ENCODE peak calls at places on chromosomes 2 and 18, in eight cellular contexts. U is left lung, C is HFF-Myc, O is kidney, L is psoas muscle, R is neural progenitor cell, J is cardiac muscle cell, A is choroid plexus epithelial cell. S is an unnamed sample.

GRCh38 chr2:75403991-75404428 is 156.7 kb downstream of the EVA1A start:
- DNase-seq in L (no peak), C (peak), R (peak), U (no peak), A (peak), J (peak), O (no peak), S (no peak)

GRCh38 chr18:79935098-79935480 is 16.4 kb downstream of the SLC66A2 start:
- DNase-seq in L (peak), R (no peak), O (peak), A (no peak), J (no peak), C (no peak), U (peak), S (no peak)

GRCh38 chr2:138787053-138787666 is 7.0 kb upstream of the NXPH2 start:
- DNase-seq in O (no peak), R (peak), C (peak), L (no peak), A (peak), U (no peak), J (peak), S (no peak)

GRCh38 chr18:3595282-3596273 is 145.6 kb downstream of the TGIF1 start:
- DNase-seq in C (peak), L (no peak), R (no peak), U (no peak), O (no peak), J (peak), A (peak), S (peak)

GRCh38 chr18:10580215-10580614 is 54.4 kb downstream of the NAPG start:
- DNase-seq in J (no peak), U (no peak), R (no peak), A (no peak), L (no peak), O (no peak), C (no peak), S (no peak)

GRCh38 chr2:54803783-54804758 is 80.6 kb downstream of the EML6 start:
- DNase-seq in U (no peak), L (no peak), R (no peak), J (peak), C (no peak), O (no peak), A (no peak), S (no peak)

GRCh38 chr18:52451252-52451651 is 111.3 kb downstream of the DCC start:
- DNase-seq in L (no peak), U (no peak), J (no peak), O (no peak), R (peak), A (no peak), C (no peak), S (no peak)

GRCh38 chr2:174465327-174465726 is 21.5 kb downstream of the GPR155 start:
- DNase-seq in R (peak), J (peak), O (no peak), L (no peak), C (no peak), A (peak), U (no peak), S (no peak)

GRCh38 chr2:196259507-196260481 is 88.4 kb upstream of the STK17B start:
- DNase-seq in U (no peak), A (peak), L (no peak), O (no peak), C (no peak), R (no peak), J (peak), S (no peak)

GRCh38 chr2:217938038-217938437 is 64.8 kb downstream of the TNS1 start:
- DNase-seq in O (peak), U (no peak), R (no peak), A (no peak), C (no peak), J (no peak), L (peak), S (no peak)

GRCh38 chr2:34991508-34992274 is 1363.9 kb upstream of the CRIM1 start:
- DNase-seq in L (peak), O (no peak), J (no peak), R (no peak), A (no peak), U (peak), C (no peak), S (no peak)

GRCh38 chr2:71362447-71362846 is 30.9 kb downstream of the ZNF638 start:
- DNase-seq in C (no peak), A (no peak), R (no peak), L (no peak), U (no peak), J (no peak), O (no peak), S (no peak)

GRCh38 chr18:63152791-63153190 is 166.8 kb downstream of the BCL2 start:
- DNase-seq in U (no peak), R (no peak), J (no peak), L (no peak), A (no peak), C (no peak), O (no peak), S (no peak)

GRCh38 chr18:58057291-58057965 is 13.4 kb downstream of the NEDD4L start:
- DNase-seq in L (no peak), O (no peak), A (peak), R (no peak), J (no peak), C (no peak), U (no peak), S (no peak)

GRCh38 chr2:27351802-27352598 is 4.6 kb downstream of the GTF3C2 start:
- DNase-seq in U (no peak), A (no peak), J (no peak), C (no peak), L (no peak), R (no peak), O (no peak), S (no peak)

GRCh38 chr2:241514986-241515737 is 6.8 kb upstream of the STK25 start:
- DNase-seq in U (no peak), O (no peak), L (no peak), A (no peak), R (no peak), J (no peak), C (no peak), S (no peak)

GRCh38 chr2:224111576-224111975 is 72.5 kb upstream of the SERPINE2 start:
- DNase-seq in A (peak), U (no peak), R (no peak), O (no peak), C (no peak), L (no peak), J (no peak), S (no peak)

GRCh38 chr2:109663721-109664120 is 49.6 kb downstream of the SOWAHC start:
- DNase-seq in U (no peak), J (peak), A (peak), O (peak), R (no peak), C (peak), L (peak), S (no peak)

GRCh38 chr2:100320547-100321180 is 1.6 kb downstream of the LONRF2 start:
- DNase-seq in U (no peak), R (no peak), O (no peak), L (peak), J (peak), C (no peak), A (no peak), S (no peak)

GRCh38 chr18:2513616-2514015 is 57.7 kb downstream of the METTL4 start:
- DNase-seq in L (no peak), J (no peak), U (no peak), R (no peak), A (peak), C (no peak), O (no peak), S (no peak)

GRCh38 chr2:151189125-151189524 is 72.5 kb downstream of the RBM43 start:
- DNase-seq in J (no peak), U (no peak), A (no peak), O (no peak), R (no peak), L (no peak), C (no peak), S (no peak)

GRCh38 chr2:235583144-235583543 is 89.3 kb downstream of the AGAP1 start:
- DNase-seq in O (no peak), R (no peak), C (no peak), U (no peak), J (no peak), L (no peak), A (no peak), S (no peak)

GRCh38 chr2:174623106-174623680 is 25.6 kb upstream of the WIPF1 start:
- DNase-seq in U (no peak), R (no peak), C (no peak), O (no peak), A (no peak), L (no peak), J (no peak), S (no peak)

GRCh38 chr18:44973282-44973681 is 292.6 kb downstream of the SETBP1 start:
- DNase-seq in J (peak), C (no peak), U (no peak), L (no peak), A (peak), O (no peak), R (peak), S (no peak)

GRCh38 chr2:71681626-71682025 is 228.3 kb downstream of the DYSF start:
- DNase-seq in A (no peak), L (peak), U (no peak), R (no peak), C (no peak), J (no peak), O (no peak), S (no peak)

GRCh38 chr2:39486071-39486470 is 49.0 kb upstream of the MAP4K3 start:
- DNase-seq in R (no peak), J (no peak), C (no peak), O (no peak), L (no peak), U (no peak), A (no peak), S (no peak)

GRCh38 chr2:69986691-69987090 is 25.3 kb upstream of the ASPRV1 start:
- DNase-seq in L (no peak), A (no peak), C (no peak), J (no peak), U (no peak), O (no peak), R (no peak), S (no peak)

GRCh38 chr18:331231-331771 is 63.5 kb upstream of the THOC1 start:
- DNase-seq in J (peak), U (no peak), A (peak), L (no peak), R (no peak), O (no peak), C (peak), S (no peak)

GRCh38 chr2:161825429-161825828 is 201.2 kb downstream of the SLC4A10 start:
- DNase-seq in J (no peak), A (no peak), U (no peak), L (no peak), O (no peak), C (no peak), R (no peak), S (no peak)

GRCh38 chr2:25283921-25284320 is 57.8 kb downstream of the DNMT3A start:
- DNase-seq in L (no peak), C (no peak), R (no peak), U (no peak), J (no peak), O (no peak), A (no peak), S (no peak)

GRCh38 chr2:109148347-109148746 is 19.3 kb downstream of the SH3RF3 start:
- DNase-seq in A (no peak), R (no peak), J (peak), C (no peak), O (no peak), U (no peak), L (no peak), S (no peak)

GRCh38 chr2:202883987-202884675 is 12.6 kb upstream of the ICA1L start:
- DNase-seq in A (peak), O (no peak), U (no peak), C (no peak), J (peak), L (no peak), R (no peak), S (no peak)

GRCh38 chr2:219689676-219690628 is 62.5 kb downstream of the SLC4A3 start:
- DNase-seq in L (no peak), A (peak), O (no peak), C (no peak), J (peak), R (peak), U (no peak), S (no peak)

GRCh38 chr2:61443342-61444041 is 27.4 kb downstream of the USP34 start:
- DNase-seq in J (no peak), A (no peak), L (no peak), O (no peak), C (no peak), R (no peak), U (no peak), S (no peak)

GRCh38 chr18:38940863-38941531 is 1375.4 kb upstream of the CELF4 start:
- DNase-seq in L (no peak), C (no peak), R (no peak), A (peak), J (peak), U (no peak), O (no peak), S (no peak)

GRCh38 chr18:13629841-13630747 is 96.3 kb downstream of the FAM210A start:
- DNase-seq in U (no peak), L (no peak), A (peak), C (no peak), R (peak), O (no peak), J (peak), S (no peak)

GRCh38 chr2:58137856-58138255 is 91.2 kb downstream of the VRK2 start:
- DNase-seq in U (no peak), R (no peak), O (no peak), J (peak), A (no peak), C (no peak), L (no peak), S (no peak)

GRCh38 chr2:36756438-36756837 is 59.9 kb downstream of the VIT start:
- DNase-seq in U (no peak), L (no peak), O (no peak), C (no peak), A (no peak), J (peak), R (no peak), S (no peak)

GRCh38 chr2:121075006-121075545 is 209.9 kb downstream of the TFCP2L1 start:
- DNase-seq in J (peak), R (peak), U (peak), C (peak), L (peak), O (no peak), A (peak), S (peak)

DNA sequence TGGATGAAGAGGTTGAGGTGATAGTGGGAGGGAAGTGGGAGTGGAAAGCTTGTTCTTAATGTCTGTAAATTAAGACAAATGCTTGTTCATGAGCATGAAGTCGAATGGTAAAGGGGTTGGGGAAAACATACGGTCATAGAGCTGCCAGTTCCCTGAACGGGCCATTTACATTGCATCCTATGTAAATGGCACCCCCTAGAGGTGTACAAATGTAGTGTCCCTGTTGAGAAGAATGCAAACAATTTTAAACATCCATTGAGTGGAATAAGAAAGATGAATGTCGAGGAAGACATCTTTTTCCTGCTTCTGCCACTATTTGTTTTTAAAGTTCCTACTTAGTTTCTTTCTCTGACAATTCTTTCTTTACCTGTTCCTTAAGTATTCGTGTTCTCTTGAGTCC is 155.7 kb downstream of the RDH14 start:
- DNase-seq in L (no peak), U (no peak), A (no peak), J (no peak), R (peak), O (no peak), C (no peak), S (no peak)
- TF ChIP-seq CTCF in L (peak), U (no peak), A (peak), J (peak), R (peak), O (no peak), C (peak), S (peak)

GRCh38 chr2:16629044-16629443 is 36.6 kb downstream of the CYRIA start:
- DNase-seq in A (no peak), O (no peak), U (no peak), L (no peak), J (no peak), R (no peak), C (no peak), S (no peak)

GRCh38 chr2:16629770-16630169 is 35.9 kb downstream of the CYRIA start:
- DNase-seq in O (no peak), A (no peak), L (no peak), R (no peak), U (no peak), C (no peak), J (no peak), S (no peak)

GRCh38 chr2:16628316-16628715 is 37.3 kb downstream of the CYRIA start:
- DNase-seq in U (no peak), R (no peak), O (no peak), J (no peak), C (no peak), L (no peak), A (no peak), S (no peak)

GRCh38 chr2:16632615-16633014 is 33.0 kb downstream of the CYRIA start:
- DNase-seq in A (peak), U (no peak), J (no peak), L (no peak), C (no peak), R (peak), O (no peak), S (no peak)

GRCh38 chr2:16630463-16630862 is 35.2 kb downstream of the CYRIA start:
- DNase-seq in A (no peak), R (no peak), C (no peak), J (no peak), L (no peak), U (no peak), O (no peak), S (no peak)
- H3K4me3 ChIP-seq in A (no peak), R (no peak), C (no peak), J (no peak), L (no peak), U (no peak), O (no peak), S (no peak)

GRCh38 chr2:20050104-20050711 is 1.2 kb downstream of the LAPTM4A start:
- DNase-seq in J (peak), O (no peak), U (no peak), A (peak), R (no peak), C (no peak), L (no peak), S (no peak)

GRCh38 chr2:20050712-20051517 is 513 bp downstream of the LAPTM4A start:
- DNase-seq in R (peak), U (no peak), O (peak), J (peak), L (peak), C (peak), A (peak), S (no peak)

GRCh38 chr2:20052872-20053281 is 1.4 kb upstream of the LAPTM4A start:
- DNase-seq in C (peak), O (no peak), J (peak), R (no peak), A (peak), L (no peak), U (no peak), S (no peak)

GRCh38 chr2:20052229-20052871 is 922 bp upstream of the LAPTM4A start:
- DNase-seq in J (peak), A (peak), R (no peak), C (no peak), O (no peak), U (no peak), L (no peak), S (no peak)

GRCh38 chr2:20051518-20052228 is at the start of gene LAPTM4A:
- DNase-seq in J (peak), R (peak), L (peak), A (peak), C (peak), O (peak), U (peak), S (peak)
- TF ChIP-seq CTCF in J (no peak), R (no peak), L (peak), A (peak), C (no peak), O (no peak), U (peak), S (peak)

GRCh38 chr18:32769242-32770180 is 3.3 kb downstream of the KLHL14 start:
- DNase-seq in A (peak), O (peak), R (peak), J (no peak), U (peak), C (no peak), L (peak), S (no peak)
- H3K4me3 ChIP-seq in A (no peak), O (peak), R (peak), J (peak), U (no peak), C (no peak), L (peak), S (no peak)

DNA sequence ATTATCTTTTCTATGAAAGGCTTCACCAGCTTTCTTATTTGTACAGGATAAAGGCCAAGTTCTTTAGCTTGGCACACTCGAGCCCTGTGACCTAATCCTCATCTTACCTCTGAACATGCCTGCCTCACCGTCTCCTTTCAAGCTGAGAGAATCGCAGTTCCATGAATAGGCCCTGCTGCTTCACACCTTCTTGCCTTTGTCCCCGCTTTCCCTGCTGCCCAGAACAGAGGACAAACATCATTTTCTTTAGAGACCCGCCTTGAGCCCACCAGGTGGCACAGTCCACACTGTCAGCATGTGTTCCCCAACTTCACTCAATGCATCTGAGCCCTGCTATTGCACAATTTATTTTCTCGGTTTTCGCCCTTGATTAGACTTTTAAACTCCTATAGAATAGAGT is 1094.6 kb downstream of the BCL11A start:
- DNase-seq in J (no peak), U (no peak), C (no peak), A (no peak), O (no peak), L (no peak), R (peak), S (no peak)
- TF ChIP-seq CTCF in J (no peak), U (no peak), C (no peak), A (no peak), O (no peak), L (no peak), R (peak), S (no peak)

GRCh38 chr18:7576685-7577084 is 9.6 kb downstream of the PTPRM start:
- DNase-seq in J (no peak), A (peak), R (no peak), C (no peak), U (no peak), O (no peak), L (no peak), S (no peak)

GRCh38 chr18:7571626-7572025 is 4.5 kb downstream of the PTPRM start:
- DNase-seq in J (no peak), A (no peak), C (no peak), O (no peak), U (no peak), L (no peak), R (no peak), S (no peak)

GRCh38 chr18:7575465-7576026 is 8.4 kb downstream of the PTPRM start:
- DNase-seq in O (no peak), A (peak), C (no peak), L (no peak), R (no peak), J (peak), U (no peak), S (no peak)

GRCh38 chr18:7568426-7568825 is 1.3 kb downstream of the PTPRM start:
- DNase-seq in R (peak), J (peak), O (peak), A (peak), L (peak), U (peak), C (no peak), S (no peak)

DNA sequence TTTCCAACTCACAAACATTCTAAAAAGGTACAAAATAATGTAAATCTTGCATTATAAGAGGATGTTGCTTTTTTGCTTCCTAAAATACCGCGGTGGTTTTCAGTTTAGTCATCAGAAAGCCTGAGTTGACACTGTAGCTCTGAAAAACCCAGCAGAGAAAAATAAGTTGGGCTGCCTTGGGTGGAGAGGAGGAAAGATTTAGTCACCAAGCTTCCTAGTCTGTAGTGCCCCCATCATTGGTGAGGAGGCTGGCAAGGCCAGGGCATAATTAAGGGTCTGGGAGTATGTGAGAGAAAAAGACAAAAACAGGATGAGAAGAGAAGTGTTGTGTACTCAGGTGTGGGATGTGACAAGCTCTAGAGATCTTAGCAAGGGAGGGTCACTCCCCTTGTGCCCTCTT is 5.7 kb downstream of the PTPRM start:
- DNase-seq in J (no peak), C (no peak), O (no peak), R (no peak), A (peak), U (no peak), L (no peak), S (no peak)
- H3K4me3 ChIP-seq in J (no peak), C (no peak), O (no peak), R (no peak), A (peak), U (no peak), L (no peak), S (no peak)